ENCODE peak calls at places on chromosome 15, in five cellular contexts. G, F, V, A and X are unnamed samples.

GRCh38 chr15:92663250-92663951 is 7.8 kb upstream of the FAM174B start:
- DNase-seq in G (no peak), A (no peak), F (no peak), V (no peak), X (no peak)

GRCh38 chr15:49521802-49522201 is 98.8 kb downstream of the FGF7 start:
- DNase-seq in G (peak; percentile 17), F (no peak), V (no peak), A (no peak), X (peak; percentile 43)

GRCh38 chr15:45133561-45133920 is 3.7 kb downstream of the DUOX1 start:
- DNase-seq in V (no peak), A (no peak), G (no peak), F (no peak), X (no peak)

GRCh38 chr15:100918034-100918689 is 995 bp upstream of the LRRK1 start:
- DNase-seq in A (peak; percentile 79), G (peak; percentile 80), F (peak; percentile 15), V (peak; percentile 89), X (peak; percentile 40)

GRCh38 chr15:35690698-35691116 is 144.7 kb upstream of the DPH6 start:
- DNase-seq in A (peak; percentile 39), F (no peak), V (peak; percentile 38), G (peak; percentile 98), X (peak; percentile 97)

GRCh38 chr15:89673162-89673506 is 6.0 kb downstream of the PLIN1 start:
- DNase-seq in A (no peak), G (peak; percentile 36), F (peak; percentile 63), V (no peak), X (no peak)

GRCh38 chr15:42136513-42136912 is 19.9 kb downstream of the PLA2G4F start:
- DNase-seq in G (no peak), F (no peak), A (no peak), V (no peak), X (no peak)

GRCh38 chr15:78200276-78200930 is 34.0 kb downstream of the ACSBG1 start:
- DNase-seq in A (no peak), V (peak; percentile 3), G (no peak), F (no peak), X (no peak)

GRCh38 chr15:77347197-77347596 is 72.7 kb downstream of the PEAK1 start:
- DNase-seq in V (no peak), A (no peak), F (peak; percentile 35), G (peak; percentile 12), X (no peak)

GRCh38 chr15:30872341-30872748 is 31.4 kb upstream of the FAN1 start:
- DNase-seq in G (no peak), A (no peak), F (no peak), V (no peak), X (peak; percentile 12)

GRCh38 chr15:101807345-101807945 is 4.1 kb downstream of the OR4F6 start:
- DNase-seq in V (no peak), G (no peak), A (no peak), F (no peak), X (no peak)

GRCh38 chr15:46442196-46442595 is 807.4 kb downstream of the SQOR start:
- DNase-seq in G (no peak), F (no peak), V (peak; percentile 16), A (no peak), X (no peak)

GRCh38 chr15:80614711-80615360 is 80.3 kb upstream of the ABHD17C start:
- DNase-seq in F (no peak), V (no peak), A (no peak), G (no peak), X (no peak)

GRCh38 chr15:29972051-29972450 is 110.7 kb upstream of the GOLGA8J start:
- DNase-seq in V (no peak), G (no peak), A (no peak), F (no peak), X (no peak)

GRCh38 chr15:44801368-44801767 is 65.0 kb downstream of the TRIM69 start:
- DNase-seq in V (no peak), G (peak; percentile 13), F (no peak), A (no peak), X (no peak)

GRCh38 chr15:28981921-28982320 is 96.1 kb downstream of the APBA2 start:
- DNase-seq in F (no peak), V (no peak), G (no peak), A (no peak), X (no peak)

GRCh38 chr15:51647128-51647562 is 24.6 kb upstream of the DMXL2 start:
- DNase-seq in G (peak; percentile 71), A (peak; percentile 73), F (no peak), V (no peak), X (peak; percentile 45)

DNA sequence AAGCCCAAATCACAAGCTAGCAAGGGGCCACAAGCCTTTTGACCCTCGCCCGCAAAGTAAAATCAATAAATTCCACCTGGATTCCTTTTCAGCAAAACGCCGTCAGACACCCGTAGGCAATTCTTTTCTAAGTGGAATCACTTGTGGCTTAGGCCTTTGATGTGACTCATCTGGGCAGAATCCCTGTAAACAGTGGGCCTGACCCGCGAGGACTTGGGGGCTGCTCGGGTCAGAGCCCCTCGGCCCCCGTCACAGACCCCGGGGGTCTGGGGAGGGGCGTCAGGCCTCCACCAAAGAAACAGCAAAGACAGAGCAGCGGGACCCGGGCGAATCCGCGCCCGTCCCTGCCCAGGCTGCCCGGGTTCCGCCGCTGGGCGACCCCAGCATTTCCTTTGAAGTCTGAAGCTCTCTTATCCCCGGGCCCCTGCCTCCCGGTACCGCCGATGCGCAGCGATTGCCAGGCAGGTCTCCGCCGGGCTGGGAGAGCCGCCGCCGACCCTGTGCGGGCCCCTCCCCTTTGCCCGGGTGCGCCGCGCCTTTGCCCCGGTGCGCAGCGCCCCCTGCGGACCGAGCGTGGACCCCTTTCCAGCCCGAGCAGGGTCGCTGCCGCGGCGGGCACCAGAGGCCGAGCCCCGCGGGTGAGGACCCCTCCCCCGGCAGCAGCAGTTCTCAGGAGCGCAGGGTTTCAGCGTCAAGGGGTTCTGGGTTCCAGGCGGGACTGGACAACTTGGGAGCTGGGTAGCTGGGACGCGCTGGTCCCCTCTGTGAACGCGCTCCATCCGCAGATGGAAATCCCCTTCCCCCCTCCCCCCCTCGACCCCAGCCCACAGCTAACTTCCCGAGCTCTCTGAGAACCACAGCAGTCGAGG is 178.3 kb downstream of the UACA start:
- DNase-seq in V (peak; percentile 81), G (no peak), F (no peak), A (no peak), X (no peak)
- H3K4me3 ChIP-seq in V (peak overlapping the region; percentile 24), G (no peak overlapping the region), F (no peak overlapping the region), A (no peak overlapping the region), X (peak overlapping the region; percentile 41)

DNA sequence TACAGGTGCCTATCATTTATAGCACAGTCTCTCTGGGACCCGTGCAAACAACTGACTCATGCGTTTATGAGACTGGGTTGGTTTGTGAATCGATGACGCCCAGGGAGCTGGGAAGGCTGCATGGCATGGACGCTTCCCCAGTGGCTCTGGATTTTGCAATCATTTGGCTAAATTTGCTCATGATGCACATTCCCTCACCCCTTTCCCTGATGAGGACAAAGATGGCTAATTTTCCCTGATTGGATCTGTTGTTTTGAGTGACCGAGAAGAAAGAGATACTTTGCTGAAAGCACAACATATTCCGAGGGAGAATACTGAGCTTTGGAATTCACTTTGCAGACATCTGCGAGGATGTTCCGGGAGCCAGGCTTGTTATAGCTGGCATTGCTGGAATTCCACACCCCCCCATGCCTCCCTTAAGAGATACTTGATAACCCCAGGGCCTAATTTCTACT is 51.1 kb downstream of the CGNL1 start:
- DNase-seq in V (peak; percentile 48), A (peak; percentile 78), G (peak; percentile 74), F (no peak), X (peak; percentile 42)
- H3K4me3 ChIP-seq in V (no peak overlapping the region), A (no peak overlapping the region), G (no peak overlapping the region), F (no peak overlapping the region), X (no peak overlapping the region)

GRCh38 chr15:83927704-83928391 is 273.9 kb downstream of the ADAMTSL3 start:
- DNase-seq in G (no peak), F (no peak), A (no peak), V (no peak), X (no peak)
- H3K4me3 ChIP-seq in G (no peak overlapping the region), F (no peak overlapping the region), A (no peak overlapping the region), V (no peak overlapping the region), X (no peak overlapping the region)

GRCh38 chr15:99098991-99099390 is 5.9 kb upstream of the SYNM start:
- DNase-seq in G (no peak), A (no peak), F (no peak), V (no peak), X (no peak)

GRCh38 chr15:99102332-99103235 is 2.3 kb upstream of the SYNM start:
- DNase-seq in V (no peak), A (no peak), G (no peak), F (no peak), X (no peak)

GRCh38 chr15:99099661-99100060 is 5.2 kb upstream of the SYNM start:
- DNase-seq in F (no peak), G (no peak), V (no peak), A (no peak), X (no peak)

GRCh38 chr15:99101501-99101900 is 3.4 kb upstream of the SYNM start:
- DNase-seq in V (no peak), G (no peak), F (no peak), A (no peak), X (no peak)

GRCh38 chr15:99100245-99101173 is 4.4 kb upstream of the SYNM start:
- DNase-seq in V (peak; percentile 92), G (peak; percentile 74), A (peak; percentile 70), F (no peak), X (peak; percentile 67)
- H3K4me3 ChIP-seq in V (peak overlapping the region; percentile 24), G (peak overlapping the region; percentile 45), A (peak overlapping the region; percentile 54), F (peak overlapping the region; percentile 23), X (peak overlapping the region; percentile 50)

GRCh38 chr15:39357478-39358268 is 223.2 kb upstream of the THBS1 start:
- DNase-seq in F (no peak), A (no peak), V (no peak), G (no peak), X (no peak)
- H3K4me3 ChIP-seq in F (no peak overlapping the region), A (no peak overlapping the region), V (no peak overlapping the region), G (no peak overlapping the region), X (no peak overlapping the region)

GRCh38 chr15:98728107-98728810 is 79.9 kb downstream of the IGF1R start:
- DNase-seq in A (no peak), G (peak; percentile 18), V (no peak), F (no peak), X (no peak)

GRCh38 chr15:98729446-98730042 is 81.2 kb downstream of the IGF1R start:
- DNase-seq in F (no peak), V (no peak), A (no peak), G (no peak), X (no peak)

GRCh38 chr15:98728811-98729160 is 80.4 kb downstream of the IGF1R start:
- DNase-seq in A (no peak), F (no peak), G (no peak), V (no peak), X (no peak)

GRCh38 chr15:98725874-98726273 is 77.5 kb downstream of the IGF1R start:
- DNase-seq in V (no peak), A (no peak), F (no peak), G (no peak), X (no peak)

GRCh38 chr15:98727115-98728040 is 79.0 kb downstream of the IGF1R start:
- DNase-seq in G (peak; percentile 94), A (peak; percentile 89), F (no peak), V (peak; percentile 95), X (peak; percentile 95)
- H3K4me3 ChIP-seq in G (peak overlapping the region; percentile 11), A (peak overlapping the region; percentile 25), F (no peak overlapping the region), V (no peak overlapping the region), X (no peak overlapping the region)

GRCh38 chr15:70018646-70019600 is 78.8 kb downstream of the TLE3 start:
- DNase-seq in G (no peak), F (no peak), A (no peak), V (no peak), X (no peak)
- H3K4me3 ChIP-seq in G (no peak overlapping the region), F (no peak overlapping the region), A (no peak overlapping the region), V (no peak overlapping the region), X (no peak overlapping the region)

GRCh38 chr15:95495033-95495541 is 835.4 kb upstream of the NR2F2 start:
- DNase-seq in G (peak; percentile 21), V (peak; percentile 44), A (peak; percentile 27), F (no peak), X (no peak)
- H3K4me3 ChIP-seq in G (no peak overlapping the region), V (no peak overlapping the region), A (peak overlapping the region; percentile 23), F (no peak overlapping the region), X (no peak overlapping the region)